ENCODE peak calls at places on chromosomes 7 and 10, in nine cellular contexts. M is fibroblast of lung, N is A549, S is endothelial cell, G is GM10248, Q is AG09309, O is spleen, F is PC-9, W is H1. K is an unnamed sample.

GRCh38 chr10:32159264-32159663 is 103.0 kb upstream of the KIF5B start:
- DNase-seq in Q (no peak), F (no peak), O (no peak), W (no peak), M (no peak), G (no peak), S (no peak), N (no peak), K (no peak)

GRCh38 chr10:28661035-28661434 is 16.3 kb upstream of the BAMBI start:
- DNase-seq in Q (peak; percentile 59), O (no peak), S (no peak), W (no peak), M (peak; percentile 91), G (no peak), N (peak; percentile 50), F (peak; percentile 25), K (no peak)

GRCh38 chr7:123865517-123866117 is 20.6 kb downstream of the HYAL4 start:
- DNase-seq in S (peak; percentile 58), Q (peak; percentile 23), F (peak; percentile 41), N (peak; percentile 69), G (peak; percentile 24), W (no peak), O (no peak), M (peak; percentile 48), K (peak; percentile 35)

GRCh38 chr10:77919713-77920108 is 6.8 kb downstream of the DLG5 start:
- DNase-seq in N (peak; percentile 71), M (peak; percentile 70), Q (no peak), W (no peak), O (no peak), G (no peak), S (no peak), F (peak; percentile 50), K (no peak)

GRCh38 chr7:88429382-88429781 is 122.7 kb upstream of the STEAP4 start:
- DNase-seq in G (no peak), W (no peak), Q (no peak), S (no peak), M (no peak), F (no peak), O (no peak), N (peak; percentile 6), K (no peak)

GRCh38 chr7:1843271-1843861 is 173.3 kb downstream of the ELFN1 start:
- DNase-seq in S (no peak), F (no peak), Q (no peak), G (no peak), O (peak; percentile 53), M (peak; percentile 6), W (no peak), N (no peak), K (peak; percentile 25)

GRCh38 chr10:14573666-14574261 is 200.9 kb downstream of the FAM107B start:
- DNase-seq in N (peak; percentile 81), W (no peak), F (no peak), S (no peak), G (no peak), M (peak; percentile 27), O (no peak), Q (no peak), K (no peak)

GRCh38 chr10:71396714-71397339 is at the start of gene CDH23:
- DNase-seq in O (no peak), G (no peak), F (peak; percentile 54), W (no peak), Q (no peak), N (peak; percentile 54), S (peak; percentile 35), M (peak; percentile 10), K (peak; percentile 83)

GRCh38 chr7:94135180-94135579 is 131.0 kb upstream of the BET1 start:
- DNase-seq in O (no peak), S (no peak), M (peak; percentile 13), F (no peak), N (no peak), W (no peak), G (no peak), Q (no peak), K (no peak)

GRCh38 chr10:86139066-86139657 is 227.4 kb downstream of the GRID1 start:
- DNase-seq in G (peak; percentile 48), M (no peak), F (peak; percentile 7), W (peak; percentile 17), S (peak; percentile 61), Q (no peak), N (peak; percentile 29), O (no peak), K (peak; percentile 59)
- TF ChIP-seq CTCF in G (no peak), M (no peak), F (peak; percentile 55), W (peak; percentile 94), S (peak; percentile 58), Q (peak; percentile 12), N (peak; percentile 38), O (no peak), K (peak; percentile 60)

GRCh38 chr10:88457680-88458079 is 125.4 kb downstream of the RNLS start:
- DNase-seq in N (peak; percentile 22), G (no peak), M (no peak), F (no peak), O (no peak), Q (no peak), W (no peak), S (no peak), K (no peak)
- TF ChIP-seq CTCF in N (no peak), G (no peak), M (no peak), F (no peak), O (no peak), Q (no peak), W (no peak), S (no peak), K (no peak)

GRCh38 chr10:122930140-122930539 is 19.7 kb downstream of the FAM24A start:
- DNase-seq in M (no peak), W (no peak), G (no peak), S (no peak), F (no peak), N (no peak), Q (no peak), O (no peak), K (no peak)

DNA sequence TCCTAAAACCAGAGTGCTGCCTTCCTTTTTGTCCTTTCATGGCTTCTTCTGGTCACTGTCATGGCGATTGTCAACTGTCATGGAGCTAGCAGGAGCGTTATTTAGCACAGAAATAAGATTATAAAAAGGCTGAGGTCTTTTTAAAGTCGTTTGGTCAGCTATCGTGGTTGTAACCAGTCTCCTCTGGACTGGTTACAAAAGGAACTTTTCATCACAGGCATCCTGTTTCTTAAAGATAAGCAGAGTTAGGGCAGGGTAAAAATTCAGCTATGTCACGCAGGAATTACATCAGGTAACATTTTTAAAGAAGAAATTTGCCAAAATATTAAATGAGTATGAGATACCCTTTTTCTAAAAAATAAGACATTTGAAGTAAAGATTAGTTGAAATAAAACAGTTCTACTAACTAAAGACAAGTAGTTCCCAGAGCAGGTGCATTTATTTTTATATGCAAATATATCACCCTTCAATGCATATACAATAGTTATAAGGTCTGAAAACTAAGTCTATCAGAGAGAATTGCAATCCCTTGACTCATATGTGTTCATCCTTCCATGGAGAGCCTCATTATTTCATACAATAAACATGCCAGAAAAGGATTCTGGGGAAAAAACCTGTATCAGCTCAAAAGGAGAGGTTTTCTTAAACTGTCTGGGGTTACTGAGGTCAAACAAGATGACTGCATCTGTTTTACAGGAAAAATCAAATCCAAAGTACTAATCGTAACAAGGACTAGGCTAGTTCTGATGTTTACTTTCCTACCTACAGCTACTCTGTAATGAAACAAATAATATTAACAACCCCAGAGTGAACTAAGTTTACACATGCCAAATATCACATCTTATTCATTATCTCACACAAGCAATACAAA is 20.9 kb downstream of the FAM24A start:
- DNase-seq in O (no peak), F (no peak), W (no peak), S (no peak), N (no peak), G (no peak), Q (no peak), M (no peak), K (no peak)
- TF ChIP-seq CTCF in O (no peak), F (no peak), W (no peak), S (no peak), N (no peak), G (no peak), Q (no peak), M (no peak), K (no peak)

GRCh38 chr10:99484626-99485581 is 47.8 kb upstream of the NKX2-3 start:
- DNase-seq in O (no peak), G (no peak), M (no peak), Q (no peak), W (no peak), N (peak; percentile 17), F (no peak), S (peak; percentile 35), K (no peak)
- TF ChIP-seq CTCF in O (no peak), G (no peak), M (no peak), Q (no peak), W (peak; percentile 69), N (peak; percentile 46), F (peak; percentile 38), S (no peak), K (no peak)

GRCh38 chr10:124792998-124793352 is 1.3 kb upstream of the EEF1AKMT2 start:
- DNase-seq in S (no peak), N (no peak), O (no peak), W (no peak), Q (no peak), G (no peak), F (no peak), M (no peak), K (no peak)

DNA sequence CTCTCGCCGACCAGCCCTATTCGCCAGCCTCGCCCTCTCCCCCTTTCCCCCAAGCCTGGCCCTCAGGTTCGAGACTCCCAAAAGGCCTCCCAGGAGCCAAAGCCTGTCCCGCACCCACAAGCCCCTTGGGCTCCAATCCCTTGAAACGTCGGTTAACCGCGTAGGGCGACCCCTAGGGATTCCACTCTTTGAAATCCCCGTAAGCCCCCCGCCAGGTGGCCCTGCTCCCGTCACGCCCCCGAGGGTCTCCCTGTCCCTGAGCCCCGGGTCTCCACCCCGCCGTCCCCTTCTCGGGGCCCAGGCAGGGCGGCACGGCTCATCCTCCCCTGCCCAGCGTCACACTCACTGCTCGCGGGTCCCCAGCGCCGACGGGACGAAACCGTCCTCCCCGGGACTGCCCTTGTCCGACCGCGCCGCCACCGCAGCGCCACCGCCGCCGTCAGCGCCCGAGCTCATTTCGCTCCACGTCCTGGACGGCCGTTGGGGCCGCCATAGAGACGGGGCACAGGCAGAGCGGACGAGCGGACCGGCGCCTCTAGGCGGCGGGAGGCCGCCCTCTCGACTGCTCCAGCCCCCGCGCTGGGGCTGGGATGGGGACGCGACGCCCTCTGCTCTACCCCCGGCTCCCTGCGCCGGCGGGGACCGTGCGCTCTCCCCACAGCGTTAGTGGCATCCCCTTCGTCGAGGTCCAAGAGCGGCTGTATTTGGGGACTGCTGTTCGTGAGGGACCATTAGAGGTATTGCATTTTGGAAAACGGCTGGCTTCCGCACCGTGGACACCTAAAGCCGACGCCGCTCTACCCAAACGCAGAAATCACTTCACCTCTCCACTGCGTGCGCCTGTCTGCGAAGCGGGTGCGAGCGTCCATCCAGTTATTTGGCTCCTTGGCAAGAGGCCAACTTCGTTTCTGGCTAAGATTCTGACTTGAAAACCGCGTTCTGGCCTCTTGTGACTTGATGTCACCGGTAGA is at the start of gene EEF1AKMT2:
- DNase-seq in O (peak; percentile 96), M (peak; percentile 84), Q (peak; percentile 46), S (peak; percentile 89), G (peak; percentile 95), N (peak; percentile 89), W (peak; percentile 65), F (peak; percentile 79), K (peak; percentile 91)
- TF ChIP-seq CTCF in O (no peak), M (peak; percentile 33), Q (no peak), S (peak; percentile 21), G (peak; percentile 13), N (peak; percentile 11), W (peak; percentile 8), F (peak; percentile 39), K (no peak)